ENCODE peak calls at places on chromosomes 12 and 14, in six cellular contexts. G is HEK293T, K is A549, F is GM12878, L is HepG2, T is K562. B is an unnamed sample.

GRCh38 chr12:92784356-92784755 is 81.6 kb downstream of the PLEKHG7 start:
- DNase-seq in G (no peak), K (no peak), T (no peak), L (no peak), F (no peak), B (peak)

GRCh38 chr12:56078931-56079728 is 835 bp upstream of the ERBB3 start:
- DNase-seq in L (peak), G (peak), K (peak), F (no peak), T (peak), B (peak)

GRCh38 chr12:8032242-8033152 is at the start of gene FOXJ2:
- DNase-seq in L (peak), T (peak), K (peak), G (peak), F (no peak), B (peak)

GRCh38 chr12:56947633-56948535 is 9.5 kb downstream of the RDH16 start:
- DNase-seq in G (no peak), K (peak), F (no peak), L (peak), T (no peak), B (no peak)

GRCh38 chr12:124388679-124389536 is 94.0 kb downstream of the RFLNA start:
- DNase-seq in G (peak), L (peak), T (no peak), F (no peak), K (peak), B (peak)

GRCh38 chr12:104218935-104219334 is 3.4 kb downstream of the TXNRD1 start:
- DNase-seq in T (no peak), F (no peak), K (no peak), L (no peak), G (no peak), B (peak)

GRCh38 chr14:102474934-102475333 is 34.6 kb downstream of the ANKRD9 start:
- DNase-seq in F (no peak), T (no peak), L (no peak), G (no peak), K (no peak), B (peak)

GRCh38 chr14:100434033-100434601 is 111.0 kb downstream of the SLC25A47 start:
- DNase-seq in K (no peak), L (no peak), G (no peak), F (no peak), T (no peak), B (no peak)

GRCh38 chr12:132284071-132284492 is 45.3 kb downstream of the GALNT9 start:
- DNase-seq in G (no peak), L (no peak), T (no peak), F (no peak), K (no peak), B (peak)

GRCh38 chr14:60951781-60952435 is 29.0 kb downstream of the TRMT5 start:
- DNase-seq in T (no peak), K (no peak), F (no peak), G (no peak), L (peak), B (no peak)

GRCh38 chr14:51398898-51399297 is 158.9 kb downstream of the TMX1 start:
- DNase-seq in L (no peak), K (peak), T (no peak), F (no peak), G (no peak), B (peak)

GRCh38 chr12:124736115-124737039 is 127.3 kb downstream of the SCARB1 start:
- DNase-seq in G (no peak), L (no peak), F (no peak), T (no peak), K (no peak), B (no peak)

GRCh38 chr14:74967618-74968017 is 12.2 kb upstream of the PGF start:
- DNase-seq in G (no peak), K (no peak), L (no peak), F (no peak), T (no peak), B (no peak)

GRCh38 chr12:19205120-19205519 is 75.6 kb downstream of the PLEKHA5 start:
- DNase-seq in K (no peak), F (no peak), T (no peak), G (no peak), L (no peak), B (no peak)

GRCh38 chr12:125029756-125030358 is 35.4 kb upstream of the AACS start:
- DNase-seq in L (no peak), T (no peak), K (no peak), F (no peak), G (no peak), B (peak)

GRCh38 chr12:3303410-3304136 is 187.4 kb upstream of the PRMT8 start:
- DNase-seq in T (no peak), K (no peak), F (no peak), G (no peak), L (peak), B (no peak)

GRCh38 chr14:82390586-82390985 is 856.9 kb upstream of the SEL1L start:
- DNase-seq in T (no peak), L (no peak), K (no peak), F (no peak), G (no peak), B (no peak)

GRCh38 chr12:26406813-26407212 is 211.4 kb downstream of the SSPN start:
- DNase-seq in T (no peak), G (no peak), F (no peak), L (no peak), K (no peak), B (no peak)

GRCh38 chr12:52023182-52023975 is 16.6 kb downstream of the TAMALIN start:
- DNase-seq in L (peak), F (no peak), T (peak), G (peak), K (peak), B (peak)

GRCh38 chr12:124309744-124310143 is 14.9 kb downstream of the RFLNA start:
- DNase-seq in F (no peak), G (no peak), L (no peak), K (no peak), T (no peak), B (no peak)

GRCh38 chr12:105935981-105936380 is 202.8 kb downstream of the NUAK1 start:
- DNase-seq in K (no peak), G (no peak), F (no peak), T (no peak), L (no peak), B (peak)

GRCh38 chr12:105931762-105932587 is 206.8 kb downstream of the NUAK1 start:
- DNase-seq in K (no peak), T (no peak), F (no peak), L (no peak), G (no peak), B (no peak)

GRCh38 chr12:105936496-105936895 is 202.3 kb downstream of the NUAK1 start:
- DNase-seq in G (no peak), K (no peak), L (no peak), T (no peak), F (no peak), B (no peak)

GRCh38 chr12:105935106-105935505 is 203.6 kb downstream of the NUAK1 start:
- DNase-seq in T (no peak), F (no peak), L (no peak), K (no peak), G (no peak), B (peak)

GRCh38 chr12:105933671-105934665 is 204.8 kb downstream of the NUAK1 start:
- DNase-seq in L (no peak), T (no peak), G (no peak), F (no peak), K (peak), B (peak)
- TF ChIP-seq BHLHE40 in L (no peak), T (no peak), G (no peak), F (no peak), K (no peak), B (peak)

GRCh38 chr12:130957304-130957621 is 3.6 kb downstream of the ADGRD1 start:
- DNase-seq in K (no peak), F (no peak), T (no peak), L (no peak), G (no peak), B (no peak)
- TF ChIP-seq BHLHE40 in K (no peak), F (no peak), T (no peak), L (no peak), G (no peak), B (no peak)

DNA sequence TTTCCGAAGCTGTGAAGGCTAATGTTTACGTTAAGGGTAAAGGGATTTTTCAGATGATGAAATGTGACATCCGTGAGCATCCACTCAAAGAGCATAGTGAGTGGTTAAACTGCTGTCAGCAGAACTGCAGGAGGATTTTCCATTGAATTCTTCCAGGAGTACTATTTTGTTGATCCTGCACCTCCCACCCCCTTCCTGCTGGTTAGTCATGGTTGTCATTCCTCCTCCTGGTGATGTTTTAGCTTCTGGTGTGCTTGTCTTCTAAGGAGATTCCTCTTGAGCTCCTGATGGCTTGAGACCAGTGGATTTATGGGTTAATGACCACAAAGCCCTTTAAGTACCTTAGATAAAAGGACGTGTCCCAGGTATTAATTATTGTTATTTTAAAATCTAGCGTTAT is 2.4 kb upstream of the GPRC5D start:
- DNase-seq in G (no peak), F (no peak), T (no peak), K (no peak), L (no peak), B (peak)
- TF ChIP-seq BHLHE40 in G (no peak), F (no peak), T (no peak), K (no peak), L (no peak), B (no peak)

GRCh38 chr12:177980-178714 is 35.8 kb downstream of the SLC6A12 start:
- DNase-seq in K (no peak), L (no peak), T (no peak), G (no peak), F (no peak), B (no peak)
- TF ChIP-seq BHLHE40 in K (no peak), L (no peak), T (no peak), G (no peak), F (no peak), B (no peak)

DNA sequence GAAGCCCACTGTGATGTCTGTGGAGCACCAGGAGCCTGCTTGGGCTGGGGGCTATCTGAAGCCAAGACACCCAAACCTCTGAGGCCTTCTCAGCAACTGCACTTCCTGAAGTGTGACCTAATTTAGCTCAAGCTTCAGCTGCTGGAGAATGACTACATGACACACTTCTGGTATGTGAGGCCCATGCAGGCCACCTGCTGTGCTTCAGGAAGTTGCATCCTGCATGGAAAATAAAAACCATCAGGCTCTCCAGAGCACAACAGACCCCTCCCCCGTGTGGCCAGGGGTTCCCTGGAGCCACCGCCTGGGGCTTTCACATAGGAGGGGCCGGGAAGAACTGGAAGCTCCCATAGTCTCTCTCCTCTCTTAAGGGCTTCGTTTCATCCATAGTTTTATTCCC is 217.7 kb downstream of the SLC15A4 start:
- DNase-seq in K (no peak), F (no peak), L (no peak), T (no peak), G (no peak), B (no peak)
- TF ChIP-seq BHLHE40 in K (no peak), F (no peak), L (no peak), T (no peak), G (no peak), B (no peak)